ENCODE peak calls at places on chromosome 1, in seven cellular contexts. I is stimulated activated CD4-positive, alpha-beta T cell treated with anti-CD3 and anti-CD28 coated beads, Interleukin-1b, Interleukin-23, amount 100 ng/mL, for 24 hours; Z is spleen; E is cardiac muscle cell; M is heart right ventricle; T is right lobe of liver; S is T-helper 1 cell. F is an unnamed sample.
A peak's percentile ranks its signal among the peaks of the same experiment; 100 is the strongest.

GRCh38 chr1:110312188-110313121 is 26.7 kb upstream of the RBM15 start:
- DNase-seq in S (peak; percentile 69), T (peak; percentile 84), E (peak; percentile 91), M (peak; percentile 79), Z (peak; percentile 93), I (peak; percentile 53), F (no peak)

GRCh38 chr1:24199291-24199900 is 12.3 kb upstream of the IFNLR1 start:
- DNase-seq in S (peak; percentile 72), I (peak; percentile 47), Z (peak; percentile 84), T (no peak), E (peak; percentile 72), M (peak; percentile 35), F (no peak)

GRCh38 chr1:226063362-226064167 is 1.0 kb downstream of the H3-3A start:
- DNase-seq in S (peak; percentile 33), E (peak; percentile 45), T (peak; percentile 66), M (peak; percentile 29), Z (peak; percentile 89), I (no peak), F (peak; percentile 17)

GRCh38 chr1:51526248-51526647 is 7.2 kb upstream of the EPS15 start:
- DNase-seq in S (no peak), I (no peak), E (no peak), T (no peak), Z (no peak), M (no peak), F (no peak)

GRCh38 chr1:87144981-87145380 is 183.7 kb upstream of the LMO4 start:
- DNase-seq in S (no peak), M (no peak), Z (no peak), I (no peak), T (no peak), E (no peak), F (no peak)

GRCh38 chr1:60281360-60281932 is 207.9 kb upstream of the C1orf87 start:
- DNase-seq in E (peak; percentile 88), S (no peak), Z (no peak), T (peak; percentile 70), I (no peak), M (peak; percentile 22), F (no peak)

GRCh38 chr1:162020145-162020544 is 3.5 kb downstream of the OLFML2B start:
- DNase-seq in I (no peak), Z (no peak), M (no peak), E (no peak), S (no peak), T (no peak), F (no peak)

GRCh38 chr1:167871331-167871730 is 42.6 kb downstream of the ADCY10 start:
- DNase-seq in S (no peak), M (no peak), I (no peak), E (no peak), T (no peak), Z (no peak), F (peak; percentile 6)

GRCh38 chr1:161068306-161069200 is 1.1 kb downstream of the ARHGAP30 start:
- DNase-seq in I (no peak), E (no peak), S (peak; percentile 77), Z (peak; percentile 95), M (peak; percentile 62), T (peak; percentile 76), F (no peak)

GRCh38 chr1:205518616-205519540 is 14.4 kb downstream of the CDK18 start:
- DNase-seq in S (no peak), Z (no peak), I (no peak), M (peak; percentile 43), E (no peak), T (no peak), F (no peak)

GRCh38 chr1:88890790-88891317 is 513 bp downstream of the GTF2B start:
- DNase-seq in E (peak; percentile 46), S (peak; percentile 32), Z (no peak), M (no peak), T (no peak), I (no peak), F (no peak)

GRCh38 chr1:115781343-115781742 is 12.8 kb upstream of the CASQ2 start:
- DNase-seq in M (no peak), I (no peak), S (no peak), Z (no peak), E (peak; percentile 63), T (no peak), F (peak; percentile 54)

GRCh38 chr1:95370671-95370992 is 136.6 kb downstream of the RWDD3 start:
- DNase-seq in Z (no peak), M (no peak), I (no peak), E (no peak), S (no peak), T (no peak), F (no peak)

GRCh38 chr1:244700808-244701207 is 47.9 kb downstream of the DESI2 start:
- DNase-seq in E (no peak), T (no peak), Z (no peak), I (no peak), S (no peak), M (no peak), F (no peak)

GRCh38 chr1:81808760-81809159 is 8.0 kb downstream of the ADGRL2 start:
- DNase-seq in S (no peak), I (no peak), M (no peak), Z (no peak), E (no peak), T (no peak), F (no peak)

GRCh38 chr1:110630770-110631663 is 24.9 kb upstream of the KCNA2 start:
- DNase-seq in Z (peak; percentile 94), T (peak; percentile 77), E (peak; percentile 78), M (peak; percentile 75), I (peak; percentile 82), S (peak; percentile 79), F (no peak)

GRCh38 chr1:47752048-47752451 is 245.1 kb downstream of the TRABD2B start:
- DNase-seq in I (no peak), Z (no peak), T (no peak), M (no peak), E (peak; percentile 12), S (no peak), F (no peak)

GRCh38 chr1:150720703-150721102 is at the start of gene HORMAD1:
- DNase-seq in S (no peak), T (no peak), M (no peak), E (no peak), Z (no peak), I (no peak), F (no peak)